ENCODE peak calls at places on chromosomes 11 and 22, in six cellular contexts. D is right lobe of liver, E is testis, I is adrenal gland, Q is uterus, S is tibial nerve. U is an unnamed sample.

GRCh38 chr11:36492724-36493304 is 17.3 kb downstream of the TRAF6 start:
- DNase-seq in I (no peak), S (no peak), E (no peak), Q (no peak), D (no peak), U (no peak)

GRCh38 chr11:135075740-135076139 is 663.7 kb upstream of the B3GAT1 start:
- DNase-seq in S (peak; percentile 57), D (peak; percentile 43), E (peak; percentile 97), I (peak; percentile 50), Q (peak; percentile 48), U (no peak)

GRCh38 chr11:23789200-23789853 is 707.5 kb upstream of the LUZP2 start:
- DNase-seq in E (no peak), I (no peak), S (no peak), D (no peak), Q (no peak), U (no peak)

GRCh38 chr22:41305646-41306045 is 4.3 kb downstream of the ZC3H7B start:
- DNase-seq in E (no peak), D (peak; percentile 42), I (peak; percentile 84), Q (peak; percentile 54), S (no peak), U (no peak)

GRCh38 chr11:124867700-124868099 is 2.5 kb downstream of the ROBO3 start:
- DNase-seq in I (no peak), E (no peak), S (no peak), D (no peak), Q (no peak), U (no peak)

GRCh38 chr11:3835752-3836151 is 5.0 kb downstream of the RHOG start:
- DNase-seq in Q (no peak), S (no peak), I (no peak), D (peak; percentile 42), E (no peak), U (no peak)

GRCh38 chr11:94449437-94449836 is 44.2 kb downstream of the MRE11 start:
- DNase-seq in D (no peak), S (no peak), Q (no peak), I (no peak), E (no peak), U (no peak)

GRCh38 chr11:14506532-14506931 is 6.9 kb upstream of the COPB1 start:
- DNase-seq in S (no peak), E (no peak), I (no peak), Q (no peak), D (no peak), U (no peak)

GRCh38 chr22:50665738-50666137 is 6.9 kb upstream of the SHANK3 start:
- DNase-seq in I (no peak), E (no peak), S (no peak), D (no peak), Q (no peak), U (no peak)

GRCh38 chr11:3049430-3050243 is 7.6 kb downstream of the CARS1 start:
- DNase-seq in I (peak; percentile 83), E (peak; percentile 29), Q (peak; percentile 75), S (peak; percentile 61), D (peak; percentile 77), U (no peak)

GRCh38 chr22:30574095-30574981 is at the start of gene GAL3ST1:
- DNase-seq in E (no peak), I (no peak), Q (no peak), D (no peak), S (no peak), U (no peak)

GRCh38 chr11:65113361-65113756 is 1.7 kb downstream of the TM7SF2 start:
- DNase-seq in I (peak; percentile 59), D (no peak), S (no peak), Q (no peak), E (no peak), U (no peak)
- H3K4me3 ChIP-seq in I (no peak overlapping the region), D (no peak overlapping the region), S (no peak overlapping the region), Q (no peak overlapping the region), E (no peak overlapping the region), U (peak overlapping the region; percentile 53)

GRCh38 chr22:48837341-48837935 is 990.2 kb downstream of the BRD1 start:
- DNase-seq in Q (no peak), E (no peak), D (no peak), S (no peak), I (no peak), U (no peak)
- H3K9me3 ChIP-seq in Q (no peaks in the 10 kb centered on the region), E (no peaks in the 10 kb centered on the region), D (no peaks in the 10 kb centered on the region), S (no peaks in the 10 kb centered on the region), I (no peaks in the 10 kb centered on the region), U (no peaks in the 10 kb centered on the region)

DNA sequence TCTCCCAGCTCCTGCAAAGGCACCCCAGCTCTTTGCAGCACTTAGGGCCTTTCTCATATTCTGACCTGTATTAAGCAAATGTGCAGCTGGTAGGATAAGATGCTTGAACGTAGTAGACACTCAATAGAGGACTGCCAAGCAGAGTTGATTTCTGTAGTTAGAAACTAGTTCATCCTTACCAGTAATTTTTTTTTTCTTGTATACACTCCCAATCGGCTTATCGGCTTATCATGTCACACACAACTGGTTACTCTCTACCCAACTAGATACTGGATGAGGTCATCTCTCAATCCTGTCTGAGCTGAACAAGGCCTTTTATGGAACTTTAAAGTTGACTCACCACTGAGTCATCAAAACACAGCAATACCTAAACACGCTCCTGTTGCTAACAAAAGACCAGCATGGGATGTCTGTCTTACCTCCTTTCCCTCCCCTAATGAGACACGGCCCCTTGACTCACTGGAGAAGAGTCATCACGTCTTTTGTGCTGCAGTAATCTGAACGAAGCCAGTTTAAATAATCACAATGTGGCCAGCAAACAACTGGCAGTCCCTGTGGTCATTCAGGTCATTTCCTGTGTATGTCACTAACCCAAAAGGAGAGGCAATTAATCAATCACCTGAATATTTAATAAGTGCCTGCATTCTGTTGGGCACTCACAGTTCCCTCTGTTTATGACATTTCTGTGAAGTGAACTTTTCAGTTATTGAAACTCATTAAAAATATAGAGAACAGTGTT is 7.5 kb upstream of the WEE1 start:
- DNase-seq in S (no peak), E (no peak), I (peak; percentile 41), Q (peak; percentile 68), D (peak; percentile 28), U (peak; percentile 94)
- TF ChIP-seq POLR2A in S (no peak), E (no peak), I (no peak), Q (peak; percentile 76), D (peak; percentile 87), U (no peak)

GRCh38 chr11:9748361-9748970 is 84.6 kb downstream of the SWAP70 start:
- DNase-seq in E (peak; percentile 78), I (peak; percentile 44), Q (no peak), D (no peak), S (no peak), U (no peak)

GRCh38 chr11:9745411-9746211 is 81.7 kb downstream of the SWAP70 start:
- DNase-seq in D (no peak), S (no peak), E (no peak), I (no peak), Q (no peak), U (no peak)

GRCh38 chr11:9750551-9750950 is 86.7 kb downstream of the SWAP70 start:
- DNase-seq in D (no peak), E (no peak), I (no peak), Q (no peak), S (no peak), U (no peak)

GRCh38 chr11:9747229-9747628 is 83.4 kb downstream of the SWAP70 start:
- DNase-seq in S (no peak), E (no peak), D (no peak), I (no peak), Q (no peak), U (no peak)

GRCh38 chr11:9747816-9748215 is 83.9 kb downstream of the SWAP70 start:
- DNase-seq in Q (no peak), S (no peak), D (no peak), E (no peak), I (no peak), U (no peak)
- H3K4me3 ChIP-seq in Q (no peak overlapping the region), S (no peak overlapping the region), D (no peak overlapping the region), E (no peak overlapping the region), I (no peak overlapping the region), U (no peak overlapping the region)

DNA sequence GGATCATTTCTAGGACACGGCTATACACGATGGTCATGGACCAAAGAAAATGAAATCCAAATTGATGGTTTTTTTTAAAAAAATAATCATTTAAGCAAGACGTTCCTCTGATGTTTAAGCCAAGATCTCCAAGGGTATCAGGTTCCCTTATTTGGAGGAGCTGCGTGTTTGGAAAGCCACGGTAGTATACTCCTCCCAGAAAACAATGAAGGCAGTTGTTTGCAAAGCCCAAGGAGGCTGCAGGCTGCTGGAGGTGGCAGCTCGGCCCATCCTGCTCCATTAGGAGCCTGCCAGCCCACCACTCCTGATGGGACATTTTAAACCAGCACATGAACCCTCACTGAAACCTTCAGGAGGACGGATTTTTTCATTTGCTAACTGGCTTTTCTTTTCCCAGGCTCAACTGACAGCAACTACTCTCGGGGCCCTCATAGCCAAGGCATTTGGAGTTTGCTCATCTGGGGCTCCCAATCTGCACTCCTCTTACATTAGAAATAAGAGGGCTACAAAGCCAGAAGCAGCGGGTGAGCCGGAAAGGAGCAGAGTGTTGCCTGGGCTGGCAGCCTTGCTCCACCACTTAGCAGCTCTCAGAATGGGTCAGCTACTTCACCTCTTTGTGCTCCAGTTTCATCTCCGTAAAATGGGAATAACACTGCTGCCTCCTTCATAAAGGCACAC is 58.4 kb downstream of the ABTB2 start:
- DNase-seq in D (no peak), S (no peak), Q (no peak), I (no peak), E (no peak), U (no peak)
- H3K9me3 ChIP-seq in D (no peaks in the 10 kb centered on the region), S (no peaks in the 10 kb centered on the region), Q (no peaks in the 10 kb centered on the region), I (no peaks in the 10 kb centered on the region), E (no peaks in the 10 kb centered on the region), U (no peaks in the 10 kb centered on the region)

DNA sequence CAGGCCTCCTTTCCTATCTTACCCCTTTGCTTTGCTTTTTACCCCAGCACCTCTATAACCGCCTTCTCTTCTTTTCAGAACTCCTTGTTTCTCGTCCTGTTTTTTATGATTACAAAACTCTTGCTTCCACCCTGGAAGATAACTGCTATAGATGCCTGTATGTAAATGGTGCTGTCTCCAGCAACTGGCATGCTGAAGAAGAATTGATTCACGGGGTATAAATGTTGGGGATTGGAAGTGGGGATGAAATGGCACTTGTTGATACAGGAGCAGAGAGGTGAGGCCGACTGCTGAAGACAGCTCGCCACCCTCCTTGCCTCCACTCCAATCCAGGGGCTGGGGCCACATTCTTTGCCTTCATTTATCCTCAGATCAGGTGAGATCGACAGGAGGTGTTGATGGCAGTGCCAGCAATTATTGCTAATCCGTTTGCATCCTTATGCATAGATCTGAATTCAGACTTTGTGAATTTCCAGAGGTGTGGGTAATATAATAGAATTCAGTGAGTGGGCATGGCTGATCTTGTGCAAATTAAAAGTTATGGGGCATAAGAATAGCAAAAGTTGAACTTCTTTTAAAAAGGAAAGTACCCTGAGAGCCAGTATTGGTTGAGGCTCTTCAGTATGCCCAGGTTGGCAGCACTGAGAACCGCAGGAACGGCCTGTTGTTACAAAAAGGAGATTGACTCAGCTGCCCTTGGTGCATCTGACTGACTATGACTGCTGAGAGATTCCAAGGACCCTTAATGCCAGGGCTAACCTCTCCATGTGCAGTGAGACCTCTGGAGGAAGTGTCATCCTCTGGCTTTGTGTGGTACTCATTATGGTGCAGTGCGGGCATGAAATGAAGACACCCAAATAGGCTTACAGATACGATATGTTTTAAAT is 5.3 kb downstream of the NEAT1 start:
- DNase-seq in I (peak; percentile 70), S (no peak), Q (peak; percentile 30), D (peak; percentile 54), E (peak; percentile 55), U (no peak)
- TF ChIP-seq POLR2A in I (no peak), S (peak; percentile 5), Q (no peak), D (peak; percentile 75), E (no peak), U (no peak)